ENCODE peak calls at places on chromosomes 13 and 19, in eight cellular contexts. One of them, this sample, is unnamed.

GRCh38 chr19:55258476-55258827 is 365 bp downstream of the PPP6R1 start:
- DNase-seq in RWPE1: no peak
- DNase-seq in astrocyte: peak
- DNase-seq in aorta: no peak
- DNase-seq in activated CD4-positive, alpha-beta T cell treated with anti-CD3 and anti-CD28 coated beads for 4 hours: no peak
- DNase-seq in heart right ventricle: no peak
- DNase-seq in fibroblast of lung: no peak
- DNase-seq in iPS DF 6.9: no peak
- DNase-seq in this sample: peak

GRCh38 chr19:9165256-9165655 is 13.5 kb upstream of the OR7D2 start:
- DNase-seq in RWPE1: no peak
- DNase-seq in astrocyte: no peak
- DNase-seq in aorta: no peak
- DNase-seq in activated CD4-positive, alpha-beta T cell treated with anti-CD3 and anti-CD28 coated beads for 4 hours: no peak
- DNase-seq in heart right ventricle: no peak
- DNase-seq in fibroblast of lung: no peak
- DNase-seq in iPS DF 6.9: no peak
- DNase-seq in this sample: no peak

GRCh38 chr13:40152145-40152544 is 496.7 kb downstream of the COG6 start:
- DNase-seq in RWPE1: peak
- DNase-seq in astrocyte: peak
- DNase-seq in aorta: peak
- DNase-seq in activated CD4-positive, alpha-beta T cell treated with anti-CD3 and anti-CD28 coated beads for 4 hours: no peak
- DNase-seq in heart right ventricle: peak
- DNase-seq in fibroblast of lung: peak
- DNase-seq in iPS DF 6.9: no peak
- DNase-seq in this sample: peak

GRCh38 chr13:110520431-110521295 is 40.9 kb downstream of the RAB20 start:
- DNase-seq in RWPE1: no peak
- DNase-seq in astrocyte: peak
- DNase-seq in aorta: peak
- DNase-seq in activated CD4-positive, alpha-beta T cell treated with anti-CD3 and anti-CD28 coated beads for 4 hours: no peak
- DNase-seq in heart right ventricle: peak
- DNase-seq in fibroblast of lung: peak
- DNase-seq in iPS DF 6.9: no peak
- DNase-seq in this sample: peak

GRCh38 chr19:5515737-5516136 is 52.0 kb downstream of the TINCR start:
- DNase-seq in RWPE1: no peak
- DNase-seq in astrocyte: no peak
- DNase-seq in aorta: no peak
- DNase-seq in activated CD4-positive, alpha-beta T cell treated with anti-CD3 and anti-CD28 coated beads for 4 hours: no peak
- DNase-seq in heart right ventricle: no peak
- DNase-seq in fibroblast of lung: no peak
- DNase-seq in iPS DF 6.9: no peak
- DNase-seq in this sample: no peak

GRCh38 chr13:73593199-73593765 is 534.5 kb downstream of the KLF5 start:
- DNase-seq in RWPE1: no peak
- DNase-seq in astrocyte: no peak
- DNase-seq in aorta: no peak
- DNase-seq in activated CD4-positive, alpha-beta T cell treated with anti-CD3 and anti-CD28 coated beads for 4 hours: no peak
- DNase-seq in heart right ventricle: no peak
- DNase-seq in fibroblast of lung: no peak
- DNase-seq in iPS DF 6.9: no peak
- DNase-seq in this sample: no peak

GRCh38 chr19:15251749-15252397 is 19.6 kb upstream of the EPHX3 start:
- DNase-seq in RWPE1: peak
- DNase-seq in astrocyte: peak
- DNase-seq in aorta: peak
- DNase-seq in activated CD4-positive, alpha-beta T cell treated with anti-CD3 and anti-CD28 coated beads for 4 hours: no peak
- DNase-seq in heart right ventricle: peak
- DNase-seq in fibroblast of lung: peak
- DNase-seq in iPS DF 6.9: no peak
- DNase-seq in this sample: peak

GRCh38 chr13:99884913-99885312 is 86.7 kb downstream of the ZIC5 start:
- DNase-seq in RWPE1: no peak
- DNase-seq in astrocyte: no peak
- DNase-seq in aorta: no peak
- DNase-seq in activated CD4-positive, alpha-beta T cell treated with anti-CD3 and anti-CD28 coated beads for 4 hours: no peak
- DNase-seq in heart right ventricle: no peak
- DNase-seq in fibroblast of lung: no peak
- DNase-seq in iPS DF 6.9: no peak
- DNase-seq in this sample: no peak

GRCh38 chr19:55165952-55166529 is 372 bp downstream of the DNAAF3 start:
- DNase-seq in RWPE1: peak
- DNase-seq in astrocyte: peak
- DNase-seq in aorta: peak
- DNase-seq in activated CD4-positive, alpha-beta T cell treated with anti-CD3 and anti-CD28 coated beads for 4 hours: no peak
- DNase-seq in heart right ventricle: peak
- DNase-seq in fibroblast of lung: peak
- DNase-seq in iPS DF 6.9: no peak
- DNase-seq in this sample: peak

GRCh38 chr19:16070366-16070990 is 5.8 kb upstream of the TPM4 start:
- DNase-seq in RWPE1: peak
- DNase-seq in astrocyte: no peak
- DNase-seq in aorta: peak
- DNase-seq in activated CD4-positive, alpha-beta T cell treated with anti-CD3 and anti-CD28 coated beads for 4 hours: peak
- DNase-seq in heart right ventricle: peak
- DNase-seq in fibroblast of lung: no peak
- DNase-seq in iPS DF 6.9: no peak
- DNase-seq in this sample: no peak

GRCh38 chr13:36051082-36051481 is 80.1 kb downstream of the DCLK1 start:
- DNase-seq in RWPE1: no peak
- DNase-seq in astrocyte: no peak
- DNase-seq in aorta: no peak
- DNase-seq in activated CD4-positive, alpha-beta T cell treated with anti-CD3 and anti-CD28 coated beads for 4 hours: no peak
- DNase-seq in heart right ventricle: no peak
- DNase-seq in fibroblast of lung: no peak
- DNase-seq in iPS DF 6.9: no peak
- DNase-seq in this sample: no peak

GRCh38 chr13:100675660-100676129 is 1.1 kb upstream of the TMTC4 start:
- DNase-seq in RWPE1: no peak
- DNase-seq in astrocyte: no peak
- DNase-seq in aorta: no peak
- DNase-seq in activated CD4-positive, alpha-beta T cell treated with anti-CD3 and anti-CD28 coated beads for 4 hours: no peak
- DNase-seq in heart right ventricle: no peak
- DNase-seq in fibroblast of lung: no peak
- DNase-seq in iPS DF 6.9: no peak
- DNase-seq in this sample: no peak

GRCh38 chr13:32734511-32734910 is 148.3 kb downstream of the PDS5B start:
- DNase-seq in RWPE1: peak
- DNase-seq in astrocyte: peak
- DNase-seq in aorta: no peak
- DNase-seq in activated CD4-positive, alpha-beta T cell treated with anti-CD3 and anti-CD28 coated beads for 4 hours: no peak
- DNase-seq in heart right ventricle: no peak
- DNase-seq in fibroblast of lung: peak
- DNase-seq in iPS DF 6.9: no peak
- DNase-seq in this sample: peak

GRCh38 chr13:69947577-69947976 is 160.0 kb upstream of the ATXN8OS start:
- DNase-seq in RWPE1: no peak
- DNase-seq in astrocyte: no peak
- DNase-seq in aorta: no peak
- DNase-seq in activated CD4-positive, alpha-beta T cell treated with anti-CD3 and anti-CD28 coated beads for 4 hours: no peak
- DNase-seq in heart right ventricle: no peak
- DNase-seq in fibroblast of lung: no peak
- DNase-seq in iPS DF 6.9: no peak
- DNase-seq in this sample: no peak

GRCh38 chr13:101579291-101579802 is 126.9 kb downstream of the ITGBL1 start:
- DNase-seq in RWPE1: no peak
- DNase-seq in astrocyte: peak
- DNase-seq in aorta: no peak
- DNase-seq in activated CD4-positive, alpha-beta T cell treated with anti-CD3 and anti-CD28 coated beads for 4 hours: no peak
- DNase-seq in heart right ventricle: no peak
- DNase-seq in fibroblast of lung: peak
- DNase-seq in iPS DF 6.9: no peak
- DNase-seq in this sample: no peak